ENCODE peak calls at places on chromosomes 7 and 10, in ten cellular contexts. G, M, W, R, I, K, U, P, O and A are unnamed samples.

GRCh38 chr7:43891069-43891955 is 15.1 kb downstream of the URGCP start:
- DNase-seq in K (no peak), M (no peak), G (no peak), I (no peak), R (no peak), P (no peak), W (no peak), O (no peak), U (no peak), A (no peak)

GRCh38 chr7:150824379-150825177 is 24.0 kb downstream of the TMEM176A start:
- DNase-seq in W (no peak), G (no peak), R (no peak), I (no peak), P (no peak), K (peak), O (no peak), U (no peak), M (no peak), A (peak)

GRCh38 chr7:148735967-148736366 is 37.3 kb downstream of the CUL1 start:
- DNase-seq in I (no peak), K (no peak), M (no peak), O (no peak), W (no peak), R (no peak), U (no peak), G (no peak), P (no peak), A (no peak)

GRCh38 chr10:131901181-131901829 is 497 bp downstream of the PPP2R2D start:
- DNase-seq in I (peak), G (no peak), P (no peak), U (peak), M (peak), W (peak), O (peak), R (peak), K (peak), A (no peak)

GRCh38 chr7:44398506-44398905 is 73.1 kb upstream of the CAMK2B start:
- DNase-seq in M (no peak), W (peak), G (no peak), I (peak), K (no peak), U (no peak), P (no peak), O (no peak), R (no peak), A (peak)

GRCh38 chr10:17109475-17110207 is 20.0 kb downstream of the CUBN start:
- DNase-seq in P (peak), R (peak), M (no peak), U (no peak), W (no peak), K (no peak), I (no peak), G (no peak), O (peak), A (no peak)

GRCh38 chr7:157271315-157271990 is 65.4 kb upstream of the DNAJB6 start:
- DNase-seq in W (peak), P (no peak), G (no peak), O (no peak), M (no peak), U (no peak), K (peak), I (no peak), R (peak), A (no peak)

GRCh38 chr10:52308251-52309031 is 5.6 kb upstream of the DKK1 start:
- DNase-seq in R (peak), M (peak), I (peak), P (peak), O (peak), W (peak), G (no peak), K (no peak), U (peak), A (peak)

GRCh38 chr10:63720072-63720537 is 198.9 kb downstream of the REEP3 start:
- DNase-seq in W (peak), K (peak), R (peak), M (peak), G (no peak), I (no peak), P (no peak), U (peak), O (peak), A (no peak)

GRCh38 chr7:107479303-107479702 is 9.4 kb downstream of the GPR22 start:
- DNase-seq in P (no peak), O (no peak), W (no peak), M (no peak), G (no peak), I (no peak), R (no peak), U (no peak), K (no peak), A (no peak)

GRCh38 chr10:23371073-23371472 is 26.5 kb upstream of the C10orf67 start:
- DNase-seq in R (peak), I (no peak), U (no peak), K (no peak), O (no peak), W (no peak), P (no peak), M (no peak), G (no peak), A (no peak)

GRCh38 chr7:127885843-127886242 is 145.4 kb downstream of the LRRC4 start:
- DNase-seq in K (peak), U (no peak), R (peak), O (peak), M (no peak), W (no peak), I (no peak), P (peak), G (no peak), A (no peak)

GRCh38 chr7:92833766-92834605 is 2.4 kb downstream of the CDK6 start:
- DNase-seq in O (peak), R (peak), U (peak), G (peak), M (peak), P (peak), I (peak), K (peak), W (peak), A (peak)

DNA sequence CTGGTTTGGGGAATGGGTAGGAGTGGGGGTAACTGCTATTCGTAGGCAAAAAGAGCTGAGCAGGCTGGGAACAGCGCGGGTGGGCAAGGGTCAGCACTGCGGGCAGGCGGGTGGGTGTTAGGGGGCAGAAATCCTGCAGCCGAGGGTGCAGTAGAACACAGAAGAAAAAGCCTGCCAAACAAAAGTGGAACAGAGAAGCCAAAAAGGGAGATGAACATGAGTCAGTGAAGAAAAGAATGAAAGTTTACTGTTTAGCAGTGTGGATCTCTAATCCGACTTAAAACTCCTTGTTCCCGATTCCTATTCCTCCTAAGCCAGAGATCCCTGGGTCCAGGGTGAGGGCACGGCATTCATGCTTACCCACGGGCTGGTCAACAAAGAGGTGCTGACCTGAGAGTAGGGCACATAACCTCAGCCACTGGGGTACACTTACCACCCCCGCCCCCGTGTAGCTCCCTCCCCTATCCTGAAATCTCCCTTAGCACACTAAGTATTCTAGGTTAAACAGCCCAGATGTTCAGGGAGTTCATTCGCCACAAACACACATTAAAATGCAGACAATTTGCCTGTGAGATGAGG is 27.1 kb downstream of the PRSS2 start:
- DNase-seq in R (no peak), W (peak), G (no peak), P (no peak), I (no peak), O (no peak), K (no peak), U (no peak), M (no peak), A (peak)
- TF ChIP-seq CTCF in R (no peak), W (no peak), G (no peak), P (no peak), I (no peak), O (no peak), K (no peak), U (no peak), M (no peak), A (no peak)

GRCh38 chr10:129740532-129741279 is 223.4 kb downstream of the EBF3 start:
- DNase-seq in U (peak), R (no peak), M (no peak), P (no peak), O (no peak), I (no peak), G (no peak), K (no peak), W (peak), A (no peak)
- TF ChIP-seq CTCF in U (no peak), R (no peak), M (no peak), P (no peak), O (no peak), I (no peak), G (no peak), K (no peak), W (no peak), A (no peak)

GRCh38 chr10:100879741-100880360 is 32.9 kb upstream of the SLF2 start:
- DNase-seq in G (no peak), P (no peak), O (no peak), R (no peak), M (no peak), I (no peak), K (peak), W (no peak), U (no peak), A (no peak)
- TF ChIP-seq CTCF in G (no peak), P (no peak), O (no peak), R (no peak), M (peak), I (no peak), K (peak), W (no peak), U (no peak), A (no peak)

DNA sequence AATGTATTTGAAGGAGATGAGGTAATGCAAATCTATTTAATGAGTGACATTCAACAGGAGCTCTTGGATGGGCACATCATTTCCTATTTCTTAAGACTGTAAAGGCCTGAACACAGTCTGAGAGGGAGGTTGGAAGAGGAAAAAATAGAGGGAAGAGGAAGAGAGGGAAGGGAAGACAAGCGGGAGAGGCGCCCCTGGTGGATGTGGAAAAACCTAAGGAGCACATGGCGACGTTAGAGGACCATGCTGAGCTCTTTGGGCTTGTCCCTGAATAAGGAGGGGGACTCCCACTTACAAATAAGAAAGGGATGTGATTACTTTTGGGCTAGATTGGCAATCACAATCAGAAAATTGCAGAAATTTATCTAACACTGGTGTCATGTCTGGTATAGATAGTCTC is 19.6 kb downstream of the SUN3 start:
- DNase-seq in I (no peak), M (no peak), K (no peak), O (no peak), R (no peak), U (no peak), G (no peak), P (no peak), W (no peak), A (no peak)
- TF ChIP-seq CTCF in I (no peak), M (no peak), K (peak), O (no peak), R (no peak), U (no peak), G (no peak), P (no peak), W (no peak), A (no peak)

GRCh38 chr10:43785252-43785651 is 136.6 kb upstream of the ZNF32 start:
- DNase-seq in G (no peak), O (peak), U (no peak), W (no peak), I (no peak), M (no peak), R (no peak), K (peak), P (no peak), A (no peak)
- TF ChIP-seq CTCF in G (peak), O (peak), U (no peak), W (no peak), I (peak), M (peak), R (no peak), K (peak), P (no peak), A (peak)

GRCh38 chr7:158695726-158696452 is 8.7 kb downstream of the NCAPG2 start:
- DNase-seq in O (peak), G (no peak), P (peak), K (no peak), W (peak), M (peak), I (peak), R (peak), U (peak), A (no peak)
- TF ChIP-seq CTCF in O (peak), G (peak), P (peak), K (peak), W (peak), M (peak), I (peak), R (peak), U (peak), A (peak)